ENCODE peak calls at places on chromosomes 6 and 20, in eight cellular contexts. P, J, X, C, O, H, E and I are unnamed samples.

GRCh38 chr20:58209652-58210397 is 18.6 kb downstream of the ANKRD60 start:
- DNase-seq in X (peak), C (peak), H (peak), P (peak), J (peak), E (peak), O (peak), I (peak)

GRCh38 chr6:6885521-6886088 is 222.2 kb upstream of the RREB1 start:
- DNase-seq in X (no peak), E (no peak), O (no peak), P (no peak), J (peak), C (peak), H (no peak), I (peak)

GRCh38 chr6:4635666-4636065 is 140.5 kb upstream of the CDYL start:
- DNase-seq in E (no peak), C (no peak), X (no peak), O (no peak), P (no peak), H (no peak), J (no peak), I (no peak)

GRCh38 chr6:24774696-24775519 is at the start of gene GMNN:
- DNase-seq in O (peak), C (peak), H (peak), E (peak), J (peak), P (peak), X (peak), I (peak)

GRCh38 chr6:31293343-31293742 is 21.5 kb upstream of the HLA-C start:
- DNase-seq in J (no peak), H (no peak), C (no peak), O (no peak), X (peak), P (no peak), E (no peak), I (no peak)

GRCh38 chr6:6861995-6862394 is 245.8 kb upstream of the RREB1 start:
- DNase-seq in C (no peak), J (no peak), H (no peak), P (no peak), O (no peak), E (no peak), X (no peak), I (no peak)

GRCh38 chr20:58868795-58869194 is 16.3 kb downstream of the GNAS start:
- DNase-seq in E (peak), C (no peak), X (no peak), P (no peak), H (no peak), J (no peak), O (no peak), I (no peak)

GRCh38 chr6:101079696-101080270 is 198.7 kb upstream of the ASCC3 start:
- DNase-seq in P (no peak), C (no peak), X (no peak), J (no peak), H (no peak), E (no peak), O (no peak), I (no peak)

GRCh38 chr6:137297887-137298286 is 78.7 kb upstream of the IFNGR1 start:
- DNase-seq in C (no peak), H (no peak), O (no peak), J (no peak), X (peak), P (no peak), E (no peak), I (no peak)

GRCh38 chr20:63955281-63955845 is 853 bp downstream of the UCKL1 start:
- DNase-seq in H (peak), J (no peak), O (peak), E (peak), X (peak), C (peak), P (no peak), I (peak)

GRCh38 chr20:841568-842546 is 8.3 kb downstream of the FAM110A start:
- DNase-seq in E (no peak), H (peak), X (no peak), C (no peak), P (no peak), J (no peak), O (no peak), I (peak)

GRCh38 chr20:24052599-24053275 is 64.2 kb upstream of the GGTLC1 start:
- DNase-seq in P (no peak), C (no peak), O (no peak), J (no peak), E (no peak), X (no peak), H (no peak), I (no peak)

GRCh38 chr6:22149501-22150490 is 147.0 kb downstream of the PRL start:
- DNase-seq in H (no peak), X (peak), C (no peak), E (no peak), J (no peak), O (no peak), P (no peak), I (no peak)

GRCh38 chr20:2619337-2619736 is 33.1 kb upstream of the NOP56 start:
- DNase-seq in C (no peak), X (no peak), E (no peak), H (no peak), J (no peak), P (no peak), O (no peak), I (no peak)
- H3K27ac ChIP-seq in C (no peak), X (no peak), E (no peak), H (no peak), J (no peak), P (no peak), O (no peak), I (no peak)

DNA sequence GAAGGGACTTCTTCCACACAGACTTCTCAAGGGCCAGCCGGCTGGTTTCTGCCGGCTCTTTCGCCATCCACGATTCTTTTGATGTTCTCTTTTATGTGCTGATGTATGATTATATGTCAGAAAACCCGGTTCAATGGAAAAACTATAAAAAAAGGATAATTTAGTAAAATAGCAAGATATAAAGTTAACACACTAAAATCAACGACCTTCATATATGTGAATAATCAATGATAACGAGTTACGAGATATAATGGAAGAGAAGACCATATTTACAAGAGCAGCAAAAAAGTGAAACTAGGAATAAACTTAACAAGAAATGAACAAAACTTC is 540 bp upstream of the ZSCAN12 start:
- DNase-seq in P (no peak), X (no peak), C (no peak), E (no peak), J (no peak), O (no peak), H (no peak), I (no peak)
- H3K27ac ChIP-seq in P (peak), X (peak), C (peak), E (no peak), J (no peak), O (peak), H (no peak), I (no peak)

DNA sequence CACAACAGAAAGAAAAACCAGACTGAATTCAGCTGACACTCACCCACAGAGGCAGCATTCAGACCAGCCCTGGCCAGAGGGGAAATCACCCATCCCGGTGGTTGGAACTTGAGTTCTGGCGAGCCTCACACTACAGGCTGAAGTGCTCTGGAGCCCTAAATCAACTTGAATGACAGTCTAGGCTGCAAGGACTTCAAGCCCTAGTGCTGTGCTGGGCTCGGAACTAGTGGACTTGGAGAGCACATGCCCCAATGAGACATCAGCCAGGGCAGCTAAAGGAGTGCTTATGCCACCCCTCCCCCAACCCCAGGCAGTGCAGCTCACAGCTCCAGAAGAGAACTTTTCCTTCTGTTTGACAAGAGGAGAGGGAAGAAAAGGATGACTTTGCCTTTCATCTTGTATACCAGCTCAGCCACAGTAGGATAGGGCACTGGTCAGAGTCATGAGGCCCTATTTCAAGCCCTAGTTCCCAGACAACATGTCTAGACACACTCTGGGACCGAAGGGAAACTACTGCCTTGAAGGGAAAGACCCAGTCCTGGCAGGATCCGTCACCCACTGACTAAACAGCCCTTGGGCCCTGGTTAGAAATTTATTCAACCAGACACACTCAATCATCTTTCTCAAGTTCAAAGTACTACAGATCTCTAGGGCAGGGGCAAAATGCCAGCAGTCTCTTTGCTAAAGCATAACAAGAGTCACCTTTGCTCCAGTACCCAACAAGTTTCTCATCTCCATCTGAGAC is 43.2 kb upstream of the PNRC1 start:
- DNase-seq in P (peak), H (no peak), E (peak), X (no peak), O (no peak), J (no peak), C (no peak), I (no peak)
- H3K27ac ChIP-seq in P (peak), H (peak), E (no peak), X (no peak), O (no peak), J (no peak), C (no peak), I (no peak)

DNA sequence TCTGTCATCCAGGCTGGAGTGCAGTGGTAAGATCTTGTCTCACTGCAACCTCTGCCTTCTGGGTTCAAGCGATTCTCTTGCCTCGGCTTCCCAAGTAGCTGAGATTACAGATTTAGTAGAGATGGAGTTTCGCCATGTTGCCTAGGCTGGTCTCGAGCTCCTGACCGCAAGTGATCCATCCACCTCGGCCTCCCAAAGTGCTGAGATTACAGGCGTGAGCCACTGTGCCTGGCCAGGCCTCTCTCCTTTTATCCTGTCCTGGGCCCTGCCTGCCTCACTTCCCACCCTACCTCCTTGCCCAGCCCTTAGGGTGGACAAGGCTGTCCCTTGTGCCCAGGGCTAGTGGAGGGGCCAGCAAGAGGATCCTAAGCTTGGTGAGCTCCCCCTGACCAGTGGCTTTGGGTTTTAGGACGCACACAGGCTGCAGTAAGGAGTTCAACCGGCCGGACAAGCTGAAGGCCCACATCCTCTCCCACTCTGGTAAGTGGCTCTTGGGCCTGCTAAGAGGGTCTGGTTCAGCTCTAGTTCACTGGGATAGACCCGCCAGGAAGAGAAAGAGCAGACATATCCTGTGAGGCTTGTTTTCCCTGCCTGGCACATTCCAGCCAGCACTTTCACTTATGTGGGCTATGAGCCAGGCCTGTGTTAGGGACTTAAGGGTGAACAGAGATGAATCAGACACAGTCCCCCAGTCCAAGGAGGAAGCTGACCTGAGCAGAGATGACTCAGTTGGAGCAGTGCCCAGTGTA is 21.9 kb upstream of the CHMP4B start:
- DNase-seq in H (peak), O (no peak), E (no peak), C (no peak), P (peak), X (peak), J (no peak), I (peak)
- H3K27ac ChIP-seq in H (peak), O (no peak), E (no peak), C (no peak), P (peak), X (no peak), J (no peak), I (peak)